ENCODE peak calls at places on chromosomes 16 and 17, in five cellular contexts. M, G, W, B and Q are unnamed samples.

GRCh38 chr17:40819528-40820125 is 2.8 kb downstream of the KRT10 start:
- DNase-seq in G (no peak), M (no peak), W (peak; percentile 20), B (no peak), Q (no peak)

GRCh38 chr16:88936913-88937666 is 39.9 kb downstream of the CBFA2T3 start:
- DNase-seq in B (no peak), M (no peak), G (no peak), W (no peak), Q (no peak)

GRCh38 chr17:35795007-35795870 is at the start of gene MMP28:
- DNase-seq in G (no peak), W (no peak), B (peak; percentile 84), M (peak; percentile 40), Q (no peak)

GRCh38 chr16:27314161-27314723 is 468 bp downstream of the IL4R start:
- DNase-seq in G (peak; percentile 49), M (peak; percentile 78), B (peak; percentile 70), W (peak; percentile 97), Q (no peak)

GRCh38 chr17:12282056-12282455 is 261.4 kb downstream of the MAP2K4 start:
- DNase-seq in M (peak; percentile 7), B (no peak), W (peak; percentile 90), G (no peak), Q (no peak)

GRCh38 chr17:33273743-33274410 is 19.2 kb downstream of the ASIC2 start:
- DNase-seq in G (no peak), B (no peak), W (no peak), M (no peak), Q (no peak)

GRCh38 chr17:58503876-58504275 is 10.6 kb downstream of the MTMR4 start:
- DNase-seq in W (no peak), G (no peak), B (no peak), M (no peak), Q (no peak)

GRCh38 chr17:74738051-74738996 is 1.3 kb downstream of the RAB37 start:
- DNase-seq in M (peak; percentile 49), W (no peak), B (peak; percentile 76), G (peak; percentile 85), Q (no peak)

GRCh38 chr16:62088731-62089410 is 52.6 kb upstream of the CDH8 start:
- DNase-seq in M (no peak), B (no peak), W (no peak), G (no peak), Q (no peak)

GRCh38 chr16:4934591-4934990 is 2.4 kb downstream of the PPL start:
- DNase-seq in B (no peak), W (no peak), G (no peak), M (no peak), Q (no peak)
- H3K4me1 ChIP-seq in B (peaks cover 25% of the 10 kb centered on the region), W (peaks cover 3% of the 10 kb centered on the region), G (peaks cover 3% of the 10 kb centered on the region), M (peaks cover 5% of the 10 kb centered on the region), Q (peaks cover 20% of the 10 kb centered on the region)

GRCh38 chr16:35533683-35534082 is 2074.3 kb downstream of the TP53TG3F start:
- DNase-seq in G (no peak), M (no peak), B (no peak), W (no peak), Q (no peak)
- H3K9me3 ChIP-seq in G (no peaks in the 10 kb centered on the region), M (no peaks in the 10 kb centered on the region), B (no peaks in the 10 kb centered on the region), W (peaks cover 19% of the 10 kb centered on the region), Q (no peaks in the 10 kb centered on the region)

GRCh38 chr17:17120716-17121115 is 78.5 kb downstream of the MPRIP start:
- DNase-seq in M (no peak), W (no peak), G (no peak), B (no peak), Q (no peak)

GRCh38 chr17:17124341-17124740 is 81.8 kb downstream of the PLD6 start:
- DNase-seq in B (no peak), G (no peak), M (no peak), W (no peak), Q (no peak)

GRCh38 chr17:17121162-17121561 is 78.9 kb downstream of the MPRIP start:
- DNase-seq in B (peak; percentile 42), W (no peak), G (no peak), M (no peak), Q (no peak)

GRCh38 chr17:17125136-17126084 is 80.7 kb downstream of the PLD6 start:
- DNase-seq in G (no peak), W (no peak), B (no peak), M (no peak), Q (no peak)

DNA sequence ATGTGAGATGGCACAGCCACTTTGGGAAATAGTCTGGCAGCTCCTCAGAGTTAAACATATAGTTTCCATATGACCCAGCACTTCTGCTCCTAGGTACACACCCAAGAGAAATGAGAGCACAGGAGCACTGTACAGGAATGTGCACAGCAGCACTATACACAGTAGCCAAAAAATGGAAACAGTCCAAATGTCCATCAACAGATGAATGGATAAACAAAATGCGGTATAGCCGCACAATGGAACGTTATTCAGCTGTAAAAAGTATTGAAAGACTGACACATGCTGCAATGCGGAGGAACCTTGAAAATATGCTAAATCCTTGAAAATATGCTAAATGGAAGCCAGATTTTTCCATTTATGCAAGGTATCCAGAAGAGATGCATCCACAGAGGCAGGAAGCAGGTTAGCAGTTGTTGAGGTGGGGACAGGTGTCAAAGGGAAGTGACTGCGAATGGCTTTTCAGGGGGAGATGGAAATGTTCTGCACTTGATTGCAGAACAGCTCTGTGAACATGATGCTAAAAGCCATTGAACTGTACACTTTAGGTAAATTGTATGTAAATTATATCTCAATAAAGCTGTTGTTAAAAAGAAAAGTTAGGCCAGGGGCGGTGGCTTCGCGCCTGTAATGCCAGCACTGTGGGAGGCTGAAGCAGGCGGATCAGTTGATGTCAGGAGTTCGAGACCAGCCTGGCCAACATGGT is 80.7 kb downstream of the MPRIP start:
- DNase-seq in B (no peak), M (no peak), G (no peak), W (no peak), Q (no peak)
- H3K4me1 ChIP-seq in B (peaks cover 52% of the 10 kb centered on the region), M (peaks cover 17% of the 10 kb centered on the region), G (peaks cover 18% of the 10 kb centered on the region), W (peaks cover 35% of the 10 kb centered on the region), Q (peaks cover 9% of the 10 kb centered on the region)

GRCh38 chr17:61746248-61746985 is 116.9 kb downstream of the BRIP1 start:
- DNase-seq in G (no peak), M (no peak), W (no peak), B (no peak), Q (no peak)

GRCh38 chr17:61743766-61744165 is 119.6 kb downstream of the BRIP1 start:
- DNase-seq in G (no peak), M (no peak), B (no peak), W (no peak), Q (no peak)

GRCh38 chr17:61744804-61745203 is 118.5 kb downstream of the BRIP1 start:
- DNase-seq in M (no peak), G (no peak), B (no peak), W (no peak), Q (no peak)

GRCh38 chr17:61739002-61739401 is 124.3 kb downstream of the BRIP1 start:
- DNase-seq in G (no peak), W (no peak), B (no peak), M (no peak), Q (no peak)

GRCh38 chr17:61744252-61744651 is 119.1 kb downstream of the BRIP1 start:
- DNase-seq in G (no peak), W (no peak), M (no peak), B (no peak), Q (no peak)
- H3K9me3 ChIP-seq in G (no peaks in the 10 kb centered on the region), W (peaks cover 2% of the 10 kb centered on the region), M (peaks cover 8% of the 10 kb centered on the region), B (no peaks in the 10 kb centered on the region), Q (peaks cover 16% of the 10 kb centered on the region)

DNA sequence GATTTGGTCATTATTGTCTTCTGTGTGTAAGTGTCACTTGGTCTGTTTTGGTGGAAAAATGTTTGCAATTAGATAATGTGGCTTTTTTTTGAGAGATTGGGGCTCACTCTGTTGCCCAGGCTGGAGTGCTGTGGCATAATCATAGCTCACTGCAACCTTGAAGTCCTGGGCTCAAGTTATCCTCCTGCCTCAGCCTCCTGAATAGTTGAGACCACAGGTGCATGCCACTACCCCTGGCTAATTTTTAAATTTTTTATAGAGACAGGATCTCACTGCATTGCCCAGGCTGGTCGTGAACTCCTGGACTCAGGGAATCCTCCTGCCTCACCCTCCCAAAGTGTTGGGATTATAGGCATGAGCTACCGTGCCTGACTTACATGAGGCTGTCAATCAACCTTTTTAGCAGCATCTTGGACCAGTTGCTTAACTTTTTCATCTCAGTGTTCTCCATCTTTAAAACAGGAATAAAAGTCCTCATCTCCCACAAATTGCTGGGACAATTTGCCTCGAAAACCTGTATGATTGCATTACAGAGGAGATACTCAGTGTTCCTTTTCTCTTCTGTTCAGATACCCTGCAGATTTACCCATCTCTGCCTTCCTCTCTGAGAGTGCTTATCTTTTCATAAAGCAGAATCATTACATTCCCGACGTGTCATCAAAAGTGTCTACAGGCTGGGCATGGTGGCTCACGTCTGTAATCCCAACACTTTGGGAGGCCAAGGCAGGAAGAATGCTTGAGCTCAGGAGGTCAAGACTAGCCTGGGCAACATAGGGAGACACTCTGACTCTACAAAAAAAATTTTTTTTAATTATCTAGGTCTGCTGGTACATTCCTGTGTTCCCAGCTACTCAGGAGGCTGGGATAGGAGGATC is 19.1 kb downstream of the ACSF2 start:
- DNase-seq in B (no peak), M (no peak), G (no peak), W (no peak), Q (no peak)
- H3K4me1 ChIP-seq in B (peaks cover 54% of the 10 kb centered on the region), M (peaks cover 26% of the 10 kb centered on the region), G (no peaks in the 10 kb centered on the region), W (peaks cover 4% of the 10 kb centered on the region), Q (no peaks in the 10 kb centered on the region)